ENCODE peak calls at places on chromosomes 12 and 14, in six cellular contexts. One of them, this sample, is unnamed.

GRCh38 chr14:70622111-70622712 is 19.5 kb upstream of the TTC9 start:
- DNase-seq in mucosa of descending colon: no peak
- DNase-seq in epithelial cell of esophagus: peak; percentile 71
- DNase-seq in NB4: peak; percentile 33
- DNase-seq in A673: peak; percentile 57
- DNase-seq in fibroblast of villous mesenchyme: peak; percentile 39
- DNase-seq in this sample: peak; percentile 75

GRCh38 chr12:122406701-122407154 is 15.7 kb downstream of the CLIP1 start:
- DNase-seq in mucosa of descending colon: no peak
- DNase-seq in epithelial cell of esophagus: no peak
- DNase-seq in A673: peak; percentile 72
- DNase-seq in fibroblast of villous mesenchyme: peak; percentile 86
- DNase-seq in NB4: no peak
- DNase-seq in this sample: no peak

GRCh38 chr12:27246774-27247173 is 2.7 kb downstream of the STK38L start:
- DNase-seq in A673: no peak
- DNase-seq in mucosa of descending colon: no peak
- DNase-seq in NB4: no peak
- DNase-seq in epithelial cell of esophagus: peak; percentile 58
- DNase-seq in fibroblast of villous mesenchyme: peak; percentile 18
- DNase-seq in this sample: peak; percentile 28

GRCh38 chr14:104506461-104507253 is 72.9 kb upstream of the C14orf180 start:
- DNase-seq in fibroblast of villous mesenchyme: no peak
- DNase-seq in A673: no peak
- DNase-seq in NB4: no peak
- DNase-seq in mucosa of descending colon: no peak
- DNase-seq in epithelial cell of esophagus: no peak
- DNase-seq in this sample: no peak

GRCh38 chr12:82682851-82683261 is 3.9 kb upstream of the TMTC2 start:
- DNase-seq in mucosa of descending colon: no peak
- DNase-seq in fibroblast of villous mesenchyme: peak; percentile 2
- DNase-seq in A673: no peak
- DNase-seq in NB4: peak; percentile 48
- DNase-seq in epithelial cell of esophagus: peak; percentile 49
- DNase-seq in this sample: no peak

GRCh38 chr12:2613674-2614073 is 181.1 kb upstream of the FKBP4 start:
- DNase-seq in epithelial cell of esophagus: peak; percentile 37
- DNase-seq in fibroblast of villous mesenchyme: peak; percentile 90
- DNase-seq in NB4: peak; percentile 22
- DNase-seq in A673: peak; percentile 66
- DNase-seq in mucosa of descending colon: no peak
- DNase-seq in this sample: peak; percentile 46

GRCh38 chr12:75724913-75725312 is 213.5 kb upstream of the KRR1 start:
- DNase-seq in mucosa of descending colon: no peak
- DNase-seq in A673: peak; percentile 87
- DNase-seq in epithelial cell of esophagus: peak; percentile 52
- DNase-seq in NB4: no peak
- DNase-seq in fibroblast of villous mesenchyme: peak; percentile 84
- DNase-seq in this sample: no peak

GRCh38 chr12:43309845-43310405 is 242.1 kb downstream of the ADAMTS20 start:
- DNase-seq in A673: no peak
- DNase-seq in NB4: no peak
- DNase-seq in epithelial cell of esophagus: peak; percentile 11
- DNase-seq in mucosa of descending colon: no peak
- DNase-seq in fibroblast of villous mesenchyme: peak; percentile 89
- DNase-seq in this sample: no peak

GRCh38 chr12:2494490-2495192 is 300.1 kb upstream of the FKBP4 start:
- DNase-seq in NB4: no peak
- DNase-seq in A673: peak; percentile 50
- DNase-seq in epithelial cell of esophagus: no peak
- DNase-seq in fibroblast of villous mesenchyme: no peak
- DNase-seq in mucosa of descending colon: no peak
- DNase-seq in this sample: no peak

GRCh38 chr12:75666126-75666979 is 154.9 kb upstream of the KRR1 start:
- DNase-seq in A673: no peak
- DNase-seq in mucosa of descending colon: no peak
- DNase-seq in fibroblast of villous mesenchyme: peak; percentile 53
- DNase-seq in epithelial cell of esophagus: no peak
- DNase-seq in NB4: no peak
- DNase-seq in this sample: no peak

GRCh38 chr14:58068306-58068705 is 83.7 kb downstream of the ARMH4 start:
- DNase-seq in epithelial cell of esophagus: no peak
- DNase-seq in mucosa of descending colon: no peak
- DNase-seq in NB4: no peak
- DNase-seq in fibroblast of villous mesenchyme: no peak
- DNase-seq in A673: no peak
- DNase-seq in this sample: no peak

GRCh38 chr14:55245657-55246268 is 25.5 kb upstream of the FBXO34 start:
- DNase-seq in A673: peak; percentile 35
- DNase-seq in epithelial cell of esophagus: peak; percentile 51
- DNase-seq in NB4: peak; percentile 42
- DNase-seq in fibroblast of villous mesenchyme: peak; percentile 48
- DNase-seq in mucosa of descending colon: no peak
- DNase-seq in this sample: peak; percentile 55

GRCh38 chr12:91613223-91613779 is 430.7 kb upstream of the DCN start:
- DNase-seq in fibroblast of villous mesenchyme: peak; percentile 26
- DNase-seq in epithelial cell of esophagus: peak; percentile 13
- DNase-seq in A673: no peak
- DNase-seq in mucosa of descending colon: no peak
- DNase-seq in NB4: no peak
- DNase-seq in this sample: no peak

GRCh38 chr12:5335059-5335458 is 96.8 kb upstream of the NTF3 start:
- DNase-seq in epithelial cell of esophagus: peak; percentile 56
- DNase-seq in A673: no peak
- DNase-seq in fibroblast of villous mesenchyme: no peak
- DNase-seq in mucosa of descending colon: no peak
- DNase-seq in NB4: no peak
- DNase-seq in this sample: no peak

GRCh38 chr12:66035289-66035961 is 95.1 kb downstream of the LLPH start:
- DNase-seq in fibroblast of villous mesenchyme: peak; percentile 72
- DNase-seq in mucosa of descending colon: no peak
- DNase-seq in epithelial cell of esophagus: peak; percentile 68
- DNase-seq in A673: peak; percentile 82
- DNase-seq in NB4: peak; percentile 69
- DNase-seq in this sample: peak; percentile 50

GRCh38 chr14:35386673-35387125 is 17.9 kb downstream of the NFKBIA start:
- DNase-seq in NB4: no peak
- DNase-seq in fibroblast of villous mesenchyme: peak; percentile 49
- DNase-seq in epithelial cell of esophagus: no peak
- DNase-seq in A673: peak; percentile 87
- DNase-seq in mucosa of descending colon: no peak
- DNase-seq in this sample: no peak

GRCh38 chr12:20395791-20396550 is 27.6 kb downstream of the PDE3A start:
- DNase-seq in mucosa of descending colon: no peak
- DNase-seq in NB4: no peak
- DNase-seq in epithelial cell of esophagus: no peak
- DNase-seq in A673: no peak
- DNase-seq in fibroblast of villous mesenchyme: no peak
- DNase-seq in this sample: no peak

GRCh38 chr12:24821691-24822090 is 127.2 kb downstream of the BCAT1 start:
- DNase-seq in fibroblast of villous mesenchyme: peak; percentile 48
- DNase-seq in mucosa of descending colon: no peak
- DNase-seq in epithelial cell of esophagus: peak; percentile 86
- DNase-seq in NB4: no peak
- DNase-seq in A673: no peak
- DNase-seq in this sample: peak; percentile 61

GRCh38 chr14:98210045-98210678 is 1061.8 kb downstream of the BCL11B start:
- DNase-seq in mucosa of descending colon: peak; percentile 64
- DNase-seq in epithelial cell of esophagus: no peak
- DNase-seq in A673: peak; percentile 70
- DNase-seq in NB4: peak; percentile 79
- DNase-seq in fibroblast of villous mesenchyme: no peak
- DNase-seq in this sample: peak; percentile 60

GRCh38 chr12:3122841-3123678 is 45.9 kb downstream of the TSPAN9 start:
- DNase-seq in mucosa of descending colon: no peak
- DNase-seq in A673: no peak
- DNase-seq in epithelial cell of esophagus: peak; percentile 63
- DNase-seq in NB4: no peak
- DNase-seq in fibroblast of villous mesenchyme: peak; percentile 64
- DNase-seq in this sample: no peak

GRCh38 chr14:68619805-68620574 is 172.9 kb downstream of the ZFP36L1 start:
- DNase-seq in epithelial cell of esophagus: no peak
- DNase-seq in mucosa of descending colon: no peak
- DNase-seq in NB4: no peak
- DNase-seq in A673: no peak
- DNase-seq in fibroblast of villous mesenchyme: peak; percentile 44
- DNase-seq in this sample: no peak

GRCh38 chr14:68137704-68138619 is 318.4 kb downstream of the RAD51B start:
- DNase-seq in epithelial cell of esophagus: peak; percentile 100
- DNase-seq in mucosa of descending colon: no peak
- DNase-seq in NB4: peak; percentile 17
- DNase-seq in A673: peak; percentile 98
- DNase-seq in fibroblast of villous mesenchyme: peak; percentile 91
- DNase-seq in this sample: peak; percentile 5

GRCh38 chr12:5154091-5154490 is 110.4 kb downstream of the KCNA5 start:
- DNase-seq in A673: no peak
- DNase-seq in epithelial cell of esophagus: no peak
- DNase-seq in fibroblast of villous mesenchyme: no peak
- DNase-seq in mucosa of descending colon: no peak
- DNase-seq in NB4: no peak
- DNase-seq in this sample: no peak

GRCh38 chr12:107277850-107278249 is 184.5 kb upstream of the CRY1 start:
- DNase-seq in fibroblast of villous mesenchyme: no peak
- DNase-seq in A673: peak; percentile 92
- DNase-seq in mucosa of descending colon: no peak
- DNase-seq in epithelial cell of esophagus: peak; percentile 76
- DNase-seq in NB4: peak; percentile 23
- DNase-seq in this sample: no peak

GRCh38 chr12:79782197-79782890 is 91.6 kb upstream of the PAWR start:
- DNase-seq in mucosa of descending colon: no peak
- DNase-seq in epithelial cell of esophagus: no peak
- DNase-seq in NB4: no peak
- DNase-seq in fibroblast of villous mesenchyme: peak; percentile 66
- DNase-seq in A673: no peak
- DNase-seq in this sample: no peak

DNA sequence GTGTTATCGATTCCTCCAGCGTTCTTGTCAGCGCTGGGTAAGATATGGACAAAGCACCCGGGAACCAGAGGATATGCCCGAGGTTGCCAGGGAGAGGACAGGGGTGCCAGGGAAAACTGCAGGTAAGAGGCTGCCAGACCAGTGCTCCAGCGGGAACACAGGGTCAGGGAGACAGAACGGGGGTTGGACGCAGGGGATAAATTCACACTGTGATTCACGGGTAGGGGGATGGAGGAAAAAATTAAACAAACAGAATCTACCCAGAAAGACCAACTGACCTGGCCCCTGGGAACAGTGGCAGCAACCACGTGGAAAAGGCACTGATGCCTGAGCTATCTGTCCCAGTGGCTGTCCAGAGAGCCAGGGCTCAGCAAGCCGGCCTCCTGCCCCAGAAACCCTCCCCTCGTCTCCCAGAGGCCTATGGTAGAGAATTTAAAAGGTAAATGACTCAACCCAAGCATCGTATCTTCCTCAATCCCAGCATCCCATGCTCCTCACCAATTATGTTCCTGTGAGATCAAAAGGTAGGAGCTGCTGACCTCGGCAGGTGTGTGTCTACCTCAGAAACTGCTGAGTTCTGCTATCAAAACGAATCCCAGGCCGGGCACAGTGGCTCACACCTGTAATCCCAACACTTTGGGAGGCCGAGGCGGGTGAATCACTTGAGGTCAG is 49.4 kb downstream of the FOXN3 start:
- DNase-seq in epithelial cell of esophagus: no peak
- DNase-seq in fibroblast of villous mesenchyme: no peak
- DNase-seq in A673: no peak
- DNase-seq in mucosa of descending colon: no peak
- DNase-seq in NB4: no peak
- DNase-seq in this sample: no peak
- H3K4me3 ChIP-seq in epithelial cell of esophagus: no peak overlapping the region
- H3K4me3 ChIP-seq in fibroblast of villous mesenchyme: no peak overlapping the region
- H3K4me3 ChIP-seq in A673: no peak overlapping the region
- H3K4me3 ChIP-seq in mucosa of descending colon: no peak overlapping the region
- H3K4me3 ChIP-seq in NB4: no peak overlapping the region
- H3K4me3 ChIP-seq in this sample: no peak overlapping the region

GRCh38 chr14:106021832-106022231 is 495.4 kb downstream of the TMEM121 start:
- DNase-seq in mucosa of descending colon: no peak
- DNase-seq in A673: no peak
- DNase-seq in fibroblast of villous mesenchyme: no peak
- DNase-seq in epithelial cell of esophagus: no peak
- DNase-seq in NB4: no peak
- DNase-seq in this sample: no peak
- TF ChIP-seq CTCF in mucosa of descending colon: no peak
- TF ChIP-seq CTCF in A673: no peak
- TF ChIP-seq CTCF in fibroblast of villous mesenchyme: no peak
- TF ChIP-seq CTCF in epithelial cell of esophagus: no peak
- TF ChIP-seq CTCF in NB4: no peak
- TF ChIP-seq CTCF in this sample: no peak

GRCh38 chr14:73633517-73634332 is 11.1 kb upstream of the DNAL1 start:
- DNase-seq in fibroblast of villous mesenchyme: peak; percentile 76
- DNase-seq in epithelial cell of esophagus: peak; percentile 65
- DNase-seq in A673: peak; percentile 82
- DNase-seq in mucosa of descending colon: peak; percentile 62
- DNase-seq in NB4: peak; percentile 60
- DNase-seq in this sample: peak; percentile 82

GRCh38 chr14:73633115-73633514 is 11.7 kb upstream of the DNAL1 start:
- DNase-seq in mucosa of descending colon: no peak
- DNase-seq in NB4: no peak
- DNase-seq in A673: no peak
- DNase-seq in fibroblast of villous mesenchyme: no peak
- DNase-seq in epithelial cell of esophagus: no peak
- DNase-seq in this sample: no peak

GRCh38 chr14:73630009-73630780 is 14.6 kb upstream of the DNAL1 start:
- DNase-seq in mucosa of descending colon: no peak
- DNase-seq in epithelial cell of esophagus: no peak
- DNase-seq in NB4: no peak
- DNase-seq in A673: no peak
- DNase-seq in fibroblast of villous mesenchyme: no peak
- DNase-seq in this sample: no peak

GRCh38 chr14:73637830-73638229 is 7.0 kb upstream of the DNAL1 start:
- DNase-seq in epithelial cell of esophagus: no peak
- DNase-seq in NB4: no peak
- DNase-seq in fibroblast of villous mesenchyme: no peak
- DNase-seq in A673: no peak
- DNase-seq in mucosa of descending colon: no peak
- DNase-seq in this sample: no peak

DNA sequence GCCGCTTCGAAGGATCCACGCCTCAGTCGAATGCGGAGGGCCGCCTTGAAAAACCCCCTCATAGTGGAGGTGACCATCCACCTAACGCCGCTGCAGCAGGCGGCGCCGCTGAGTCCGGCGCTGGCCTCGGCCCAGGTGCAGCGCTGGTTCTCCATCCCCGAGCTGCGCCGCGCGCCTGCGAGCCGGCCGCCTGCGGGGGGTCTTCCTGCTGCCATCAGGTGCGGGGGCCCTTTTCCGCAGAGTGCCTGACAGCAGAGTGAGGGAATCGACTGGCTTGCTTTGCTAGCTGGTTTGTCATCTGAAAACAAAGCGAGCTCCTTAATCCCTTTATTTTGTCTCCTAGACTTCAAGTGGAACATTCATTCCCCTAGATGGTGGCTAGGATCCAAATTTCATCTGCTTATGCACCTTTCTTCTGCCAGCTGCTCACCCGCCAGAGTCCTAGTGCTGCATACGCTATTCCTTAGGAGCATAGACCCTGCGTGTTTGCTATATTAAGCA is 10.4 kb upstream of the DNAL1 start:
- DNase-seq in NB4: no peak
- DNase-seq in epithelial cell of esophagus: no peak
- DNase-seq in A673: peak; percentile 59
- DNase-seq in fibroblast of villous mesenchyme: no peak
- DNase-seq in mucosa of descending colon: no peak
- DNase-seq in this sample: peak; percentile 22
- H3K4me3 ChIP-seq in NB4: no peak overlapping the region
- H3K4me3 ChIP-seq in epithelial cell of esophagus: peak overlapping the region; percentile 53
- H3K4me3 ChIP-seq in A673: peak overlapping the region; percentile 49
- H3K4me3 ChIP-seq in fibroblast of villous mesenchyme: peak overlapping the region; percentile 55
- H3K4me3 ChIP-seq in mucosa of descending colon: no peak overlapping the region
- H3K4me3 ChIP-seq in this sample: peak overlapping the region; percentile 62

GRCh38 chr12:125734137-125734536 is 668.9 kb downstream of the AACS start:
- DNase-seq in fibroblast of villous mesenchyme: no peak
- DNase-seq in epithelial cell of esophagus: no peak
- DNase-seq in mucosa of descending colon: no peak
- DNase-seq in A673: peak; percentile 15
- DNase-seq in NB4: peak; percentile 24
- DNase-seq in this sample: no peak
- TF ChIP-seq CTCF in fibroblast of villous mesenchyme: no peak
- TF ChIP-seq CTCF in epithelial cell of esophagus: no peak
- TF ChIP-seq CTCF in mucosa of descending colon: no peak
- TF ChIP-seq CTCF in A673: no peak
- TF ChIP-seq CTCF in NB4: peak; percentile 35
- TF ChIP-seq CTCF in this sample: no peak

This sample was measured in GM12865.